ENCODE peak calls at places on chromosomes 6 and 20, in seven cellular contexts. V, K, X, H, A, F and O are unnamed samples.

GRCh38 chr20:34475979-34476736 is 40.1 kb upstream of the DYNLRB1 start:
- DNase-seq in V (peak), K (peak), X (peak), H (peak), A (peak), F (no peak), O (peak)

GRCh38 chr6:13480631-13481501 is 6.5 kb downstream of the GFOD1 start:
- DNase-seq in V (no peak), K (no peak), X (no peak), H (no peak), A (no peak), F (no peak), O (peak)

GRCh38 chr6:100730001-100730400 is 151.1 kb downstream of the ASCC3 start:
- DNase-seq in V (no peak), K (no peak), X (no peak), H (no peak), A (no peak), F (no peak), O (no peak)

GRCh38 chr20:35334511-35335101 is 42.4 kb upstream of the FAM83C start:
- DNase-seq in V (no peak), K (no peak), X (no peak), H (no peak), A (no peak), F (no peak), O (no peak)

GRCh38 chr6:122553697-122554096 is 56.5 kb upstream of the PKIB start:
- DNase-seq in V (no peak), K (no peak), X (no peak), H (no peak), A (no peak), F (no peak), O (peak)

GRCh38 chr6:124795879-124796838 is 166.1 kb upstream of the RNF217 start:
- DNase-seq in V (peak), K (peak), X (peak), H (peak), A (peak), F (no peak), O (peak)

GRCh38 chr6:166728884-166729530 is 102.0 kb upstream of the RPS6KA2 start:
- DNase-seq in V (no peak), K (no peak), X (no peak), H (no peak), A (no peak), F (no peak), O (no peak)

GRCh38 chr20:50221501-50222323 is 31.1 kb downstream of the CEBPB start:
- DNase-seq in V (no peak), K (no peak), X (no peak), H (no peak), A (no peak), F (no peak), O (no peak)

GRCh38 chr20:25284131-25284601 is 36.3 kb downstream of the PYGB start:
- DNase-seq in V (no peak), K (no peak), X (no peak), H (no peak), A (peak), F (no peak), O (no peak)

GRCh38 chr20:34112600-34113061 is 588 bp upstream of the EIF2S2 start:
- DNase-seq in V (no peak), K (no peak), X (peak), H (peak), A (no peak), F (no peak), O (peak)

GRCh38 chr6:1055015-1055921 is 256.6 kb upstream of the FOXQ1 start:
- DNase-seq in V (peak), K (no peak), X (no peak), H (no peak), A (no peak), F (no peak), O (no peak)

GRCh38 chr6:8707956-8708772 is 272.8 kb upstream of the SLC35B3 start:
- DNase-seq in V (peak), K (peak), X (peak), H (peak), A (no peak), F (no peak), O (peak)

GRCh38 chr6:30769088-30769852 is 24.9 kb upstream of the IER3 start:
- DNase-seq in V (peak), K (peak), X (peak), H (no peak), A (peak), F (peak), O (peak)

GRCh38 chr6:14055541-14055940 is 62.0 kb upstream of the CD83 start:
- DNase-seq in V (no peak), K (no peak), X (no peak), H (no peak), A (no peak), F (no peak), O (no peak)

GRCh38 chr6:26553264-26553738 is 15.1 kb downstream of the HMGN4 start:
- DNase-seq in V (peak), K (no peak), X (peak), H (peak), A (peak), F (peak), O (peak)

GRCh38 chr6:41059569-41059968 is 6.6 kb downstream of the APOBEC2 start:
- DNase-seq in V (no peak), K (peak), X (no peak), H (no peak), A (no peak), F (no peak), O (no peak)

GRCh38 chr20:50038574-50038991 is 55.8 kb downstream of the SNAI1 start:
- DNase-seq in V (peak), K (no peak), X (no peak), H (no peak), A (no peak), F (no peak), O (no peak)

GRCh38 chr6:78231002-78231401 is 578.2 kb downstream of the MEI4 start:
- DNase-seq in V (no peak), K (no peak), X (no peak), H (no peak), A (no peak), F (no peak), O (no peak)

GRCh38 chr6:14634072-14634471 is 516.5 kb downstream of the CD83 start:
- DNase-seq in V (no peak), K (no peak), X (no peak), H (no peak), A (no peak), F (no peak), O (no peak)